ENCODE peak calls at places on chromosomes 12 and 14, in six cellular contexts. One of them, this sample, is unnamed.

GRCh38 chr14:89167705-89168104 is 249.3 kb downstream of the FOXN3 start:
- DNase-seq in thyroid gland: no peak
- DNase-seq in effector memory CD4-positive, alpha-beta T cell: no peak
- DNase-seq in K562: no peak
- DNase-seq in BE2C: no peak
- DNase-seq in upper lobe of right lung: no peak
- DNase-seq in this sample: no peak

GRCh38 chr14:97299661-97300060 is 502.5 kb downstream of the VRK1 start:
- DNase-seq in thyroid gland: no peak
- DNase-seq in effector memory CD4-positive, alpha-beta T cell: peak; percentile 5
- DNase-seq in K562: no peak
- DNase-seq in BE2C: no peak
- DNase-seq in upper lobe of right lung: no peak
- DNase-seq in this sample: no peak

GRCh38 chr12:66848967-66849366 is 170.1 kb upstream of the GRIP1 start:
- DNase-seq in thyroid gland: no peak
- DNase-seq in effector memory CD4-positive, alpha-beta T cell: no peak
- DNase-seq in K562: no peak
- DNase-seq in BE2C: no peak
- DNase-seq in upper lobe of right lung: no peak
- DNase-seq in this sample: no peak

GRCh38 chr12:53345486-53346195 is 9.5 kb upstream of the SP7 start:
- DNase-seq in thyroid gland: peak; percentile 18
- DNase-seq in effector memory CD4-positive, alpha-beta T cell: no peak
- DNase-seq in K562: no peak
- DNase-seq in BE2C: peak; percentile 92
- DNase-seq in upper lobe of right lung: no peak
- DNase-seq in this sample: no peak

GRCh38 chr12:57377103-57377840 is 53.6 kb downstream of the R3HDM2 start:
- DNase-seq in thyroid gland: no peak
- DNase-seq in effector memory CD4-positive, alpha-beta T cell: no peak
- DNase-seq in K562: peak; percentile 56
- DNase-seq in BE2C: no peak
- DNase-seq in upper lobe of right lung: no peak
- DNase-seq in this sample: no peak

GRCh38 chr12:32110942-32111341 is 4.3 kb downstream of the BICD1 start:
- DNase-seq in thyroid gland: no peak
- DNase-seq in effector memory CD4-positive, alpha-beta T cell: no peak
- DNase-seq in K562: no peak
- DNase-seq in BE2C: no peak
- DNase-seq in upper lobe of right lung: no peak
- DNase-seq in this sample: no peak

GRCh38 chr12:122788387-122788786 is 14.0 kb downstream of the CCDC62 start:
- DNase-seq in thyroid gland: no peak
- DNase-seq in effector memory CD4-positive, alpha-beta T cell: no peak
- DNase-seq in K562: no peak
- DNase-seq in BE2C: no peak
- DNase-seq in upper lobe of right lung: no peak
- DNase-seq in this sample: no peak

GRCh38 chr14:80621701-80622100 is 319.8 kb downstream of the CEP128 start:
- DNase-seq in thyroid gland: no peak
- DNase-seq in effector memory CD4-positive, alpha-beta T cell: no peak
- DNase-seq in K562: no peak
- DNase-seq in BE2C: no peak
- DNase-seq in upper lobe of right lung: no peak
- DNase-seq in this sample: peak; percentile 79

GRCh38 chr12:87136330-87136976 is 880.3 kb upstream of the MGAT4C start:
- DNase-seq in thyroid gland: no peak
- DNase-seq in effector memory CD4-positive, alpha-beta T cell: no peak
- DNase-seq in K562: no peak
- DNase-seq in BE2C: no peak
- DNase-seq in upper lobe of right lung: no peak
- DNase-seq in this sample: no peak

GRCh38 chr14:21866479-21866878 is 192.9 kb upstream of the OR4E1 start:
- DNase-seq in thyroid gland: no peak
- DNase-seq in effector memory CD4-positive, alpha-beta T cell: no peak
- DNase-seq in K562: no peak
- DNase-seq in BE2C: no peak
- DNase-seq in upper lobe of right lung: no peak
- DNase-seq in this sample: no peak

GRCh38 chr12:109111775-109112491 is 4.5 kb upstream of the ACACB start:
- DNase-seq in thyroid gland: peak; percentile 73
- DNase-seq in effector memory CD4-positive, alpha-beta T cell: peak; percentile 16
- DNase-seq in K562: peak; percentile 56
- DNase-seq in BE2C: peak; percentile 59
- DNase-seq in upper lobe of right lung: peak; percentile 74
- DNase-seq in this sample: peak; percentile 48

GRCh38 chr12:78096909-78097597 is 266.4 kb downstream of the NAV3 start:
- DNase-seq in thyroid gland: no peak
- DNase-seq in effector memory CD4-positive, alpha-beta T cell: no peak
- DNase-seq in K562: no peak
- DNase-seq in BE2C: no peak
- DNase-seq in upper lobe of right lung: no peak
- DNase-seq in this sample: no peak

GRCh38 chr12:5989621-5990020 is 44.6 kb upstream of the ANO2 start:
- DNase-seq in thyroid gland: no peak
- DNase-seq in effector memory CD4-positive, alpha-beta T cell: no peak
- DNase-seq in K562: no peak
- DNase-seq in BE2C: no peak
- DNase-seq in upper lobe of right lung: no peak
- DNase-seq in this sample: no peak

GRCh38 chr12:121059031-121059898 is 20.2 kb upstream of the OASL start:
- DNase-seq in thyroid gland: no peak
- DNase-seq in effector memory CD4-positive, alpha-beta T cell: no peak
- DNase-seq in K562: no peak
- DNase-seq in BE2C: peak; percentile 16
- DNase-seq in upper lobe of right lung: no peak
- DNase-seq in this sample: no peak

DNA sequence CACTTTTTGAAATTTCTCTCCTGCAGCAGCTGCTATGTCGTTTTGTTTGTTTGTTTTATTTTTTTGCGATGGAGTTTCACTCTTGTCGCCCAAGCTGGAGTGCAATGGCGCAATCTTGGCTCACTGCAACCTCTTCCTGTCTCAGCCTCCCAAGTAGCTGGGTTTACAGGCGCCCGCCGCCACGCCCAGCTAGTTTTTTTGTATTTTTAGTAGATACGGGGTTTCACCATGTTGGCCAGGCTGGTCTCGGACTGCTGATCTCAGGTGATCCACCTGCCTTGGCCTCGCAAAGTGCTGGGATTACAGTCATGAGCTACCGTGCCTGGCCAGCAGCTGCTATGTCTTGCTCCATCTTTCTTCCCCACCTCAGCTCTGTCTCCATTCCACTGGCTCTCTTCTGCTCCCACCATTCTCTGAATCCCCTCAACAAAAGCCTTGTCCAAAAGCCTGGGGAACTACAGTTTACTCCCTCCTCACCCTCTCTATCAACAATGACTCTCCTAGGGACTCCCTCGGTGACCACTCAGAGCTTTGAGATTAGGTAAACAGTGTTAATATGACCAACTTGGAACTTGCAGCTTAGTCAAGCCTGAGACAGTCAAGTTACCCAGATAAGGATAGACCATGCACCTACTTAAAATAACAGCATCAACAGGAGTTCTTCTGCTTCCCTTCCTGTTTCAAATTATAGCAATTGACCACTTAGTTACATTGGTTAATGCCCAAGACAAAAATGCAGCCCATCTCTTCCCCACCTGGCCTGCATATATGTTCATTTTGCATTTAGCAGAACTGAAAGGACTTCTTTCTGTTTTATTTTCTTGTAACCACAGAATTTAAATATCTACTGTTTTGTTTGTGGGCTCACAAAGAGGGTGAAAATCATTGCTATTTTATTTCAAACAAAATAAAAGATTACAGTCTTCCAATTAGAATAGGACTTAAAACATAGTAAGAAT is 189.0 kb upstream of the AMIGO2 start:
- DNase-seq in thyroid gland: no peak
- DNase-seq in effector memory CD4-positive, alpha-beta T cell: no peak
- DNase-seq in K562: no peak
- DNase-seq in BE2C: no peak
- DNase-seq in upper lobe of right lung: no peak
- DNase-seq in this sample: no peak
- H3K4me3 ChIP-seq in thyroid gland: no peak overlapping the region
- H3K4me3 ChIP-seq in effector memory CD4-positive, alpha-beta T cell: no peak overlapping the region
- H3K4me3 ChIP-seq in K562: no peak overlapping the region
- H3K4me3 ChIP-seq in BE2C: no peak overlapping the region
- H3K4me3 ChIP-seq in upper lobe of right lung: no peak overlapping the region
- H3K4me3 ChIP-seq in this sample: no peak overlapping the region

GRCh38 chr14:24273422-24273998 is 2.1 kb upstream of the RABGGTA start:
- DNase-seq in thyroid gland: no peak
- DNase-seq in effector memory CD4-positive, alpha-beta T cell: no peak
- DNase-seq in K562: no peak
- DNase-seq in BE2C: no peak
- DNase-seq in upper lobe of right lung: no peak
- DNase-seq in this sample: no peak
- H3K4me1 ChIP-seq in thyroid gland: peaks cover 18% of the 10 kb centered on the region
- H3K4me1 ChIP-seq in effector memory CD4-positive, alpha-beta T cell: peaks cover 27% of the 10 kb centered on the region
- H3K4me1 ChIP-seq in K562: peaks cover 27% of the 10 kb centered on the region
- H3K4me1 ChIP-seq in BE2C: no peaks in the 10 kb centered on the region
- H3K4me1 ChIP-seq in upper lobe of right lung: peaks cover 42% of the 10 kb centered on the region
- H3K4me1 ChIP-seq in this sample: peaks cover 20% of the 10 kb centered on the region

DNA sequence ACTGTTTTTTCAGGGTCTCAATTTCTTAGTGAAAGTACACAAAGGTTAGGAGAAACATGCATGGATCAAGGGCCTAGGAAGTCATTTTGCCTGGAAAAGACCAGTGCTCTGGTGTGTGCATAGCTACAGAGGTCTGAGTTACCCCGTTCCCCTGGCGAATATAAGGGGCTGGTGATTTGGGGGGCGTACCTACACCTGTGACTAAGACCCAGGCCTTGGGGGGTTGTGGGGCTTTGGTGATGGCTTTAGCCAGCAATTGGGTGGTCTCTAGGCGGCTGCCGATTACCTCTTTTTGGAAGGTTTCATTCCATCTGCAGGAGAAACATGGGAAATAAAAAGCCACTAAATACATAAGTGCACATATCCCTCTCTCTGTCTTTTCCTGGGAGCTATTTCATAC is 1.1 kb downstream of the SDR39U1 start:
- DNase-seq in thyroid gland: no peak
- DNase-seq in effector memory CD4-positive, alpha-beta T cell: no peak
- DNase-seq in K562: no peak
- DNase-seq in BE2C: no peak
- DNase-seq in upper lobe of right lung: no peak
- DNase-seq in this sample: no peak
- H3K4me3 ChIP-seq in thyroid gland: peak overlapping the region; percentile 53
- H3K4me3 ChIP-seq in effector memory CD4-positive, alpha-beta T cell: peak overlapping the region; percentile 89
- H3K4me3 ChIP-seq in K562: peak overlapping the region; percentile 68
- H3K4me3 ChIP-seq in BE2C: peak overlapping the region; percentile 74
- H3K4me3 ChIP-seq in upper lobe of right lung: peak overlapping the region; percentile 55
- H3K4me3 ChIP-seq in this sample: peak overlapping the region; percentile 86

DNA sequence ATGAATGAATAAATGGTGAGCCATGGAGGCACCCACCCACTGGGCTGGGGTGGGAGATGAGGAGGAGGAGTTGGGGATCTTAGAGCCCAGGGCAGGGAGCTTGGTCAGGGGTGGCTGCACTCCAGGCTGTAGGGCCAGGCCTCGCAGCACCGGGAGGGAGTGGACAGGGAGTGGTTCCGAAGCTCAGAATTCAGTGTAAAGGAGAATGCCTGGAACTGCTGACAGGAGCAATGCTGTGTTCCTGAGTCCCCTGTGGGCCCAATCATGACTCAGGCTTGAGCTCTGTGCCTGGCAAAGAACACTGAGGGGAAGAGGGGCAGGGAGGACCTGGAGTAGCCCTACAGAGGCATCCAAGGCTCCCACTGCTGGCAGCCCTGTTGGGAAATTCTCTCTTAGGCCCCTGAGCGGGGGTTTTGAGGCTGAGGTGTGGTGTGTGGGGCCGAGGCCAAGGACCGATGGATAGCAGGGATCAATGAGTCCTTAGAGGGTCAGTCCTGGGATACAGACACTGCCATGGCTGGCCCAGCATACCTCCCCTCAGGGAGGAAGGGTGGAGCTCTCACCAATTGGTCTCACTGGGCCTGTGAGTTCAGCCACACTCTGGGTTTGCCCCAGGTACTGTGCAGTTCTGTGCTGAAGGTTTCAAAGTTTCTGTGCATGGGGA is 9.5 kb upstream of the RABGGTA start:
- DNase-seq in thyroid gland: no peak
- DNase-seq in effector memory CD4-positive, alpha-beta T cell: no peak
- DNase-seq in K562: no peak
- DNase-seq in BE2C: no peak
- DNase-seq in upper lobe of right lung: no peak
- DNase-seq in this sample: no peak
- H3K4me1 ChIP-seq in thyroid gland: peaks cover 17% of the 10 kb centered on the region
- H3K4me1 ChIP-seq in effector memory CD4-positive, alpha-beta T cell: peaks cover 14% of the 10 kb centered on the region
- H3K4me1 ChIP-seq in K562: no peaks in the 10 kb centered on the region
- H3K4me1 ChIP-seq in BE2C: peaks cover 2% of the 10 kb centered on the region
- H3K4me1 ChIP-seq in upper lobe of right lung: peaks cover 14% of the 10 kb centered on the region
- H3K4me1 ChIP-seq in this sample: peaks cover 8% of the 10 kb centered on the region

DNA sequence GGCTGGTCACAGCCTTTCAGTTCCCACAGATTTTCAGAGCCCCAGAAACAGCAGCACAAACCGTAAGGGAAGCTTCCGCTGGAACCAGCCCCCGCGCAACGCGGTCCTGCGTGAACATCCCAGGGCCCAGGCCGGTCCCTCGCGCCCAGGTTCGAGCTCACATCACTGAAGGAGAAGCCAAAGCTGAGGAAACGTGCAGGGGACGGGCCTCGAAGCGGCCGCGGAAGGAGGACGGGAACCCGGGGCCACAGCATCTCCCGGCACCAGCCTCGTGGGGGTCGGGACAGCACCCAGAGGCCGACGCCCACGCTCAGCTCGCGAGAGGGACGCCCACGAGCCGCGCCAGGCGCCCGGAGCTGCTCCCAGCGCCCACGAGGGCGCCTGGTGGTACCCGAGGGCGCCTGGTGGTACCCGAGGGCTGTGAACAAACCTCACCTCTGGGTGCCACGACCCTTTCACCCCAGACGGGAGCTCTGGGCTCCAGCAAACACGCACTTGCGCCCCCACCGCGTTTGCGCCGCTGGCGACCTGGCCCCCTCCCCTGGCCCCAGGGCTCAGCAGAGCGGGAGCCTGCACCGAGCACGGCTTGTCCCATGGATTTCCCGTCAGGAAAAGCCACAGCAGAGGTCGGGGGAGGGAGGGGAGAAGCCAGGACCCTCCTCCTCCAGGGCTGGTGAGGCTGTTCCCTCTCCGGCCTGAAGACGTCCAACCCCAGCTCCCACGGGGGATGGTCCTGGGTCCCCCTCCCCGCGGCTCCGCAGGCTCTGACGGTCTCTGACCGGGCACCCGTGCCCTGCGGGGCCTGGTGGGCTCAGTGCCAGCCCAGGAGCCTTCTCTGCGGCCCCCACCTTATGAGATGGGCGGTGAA is 6.9 kb downstream of the LRCOL1 start:
- DNase-seq in thyroid gland: no peak
- DNase-seq in effector memory CD4-positive, alpha-beta T cell: no peak
- DNase-seq in K562: no peak
- DNase-seq in BE2C: no peak
- DNase-seq in upper lobe of right lung: no peak
- DNase-seq in this sample: no peak
- H3K4me3 ChIP-seq in thyroid gland: peak overlapping the region; percentile 30
- H3K4me3 ChIP-seq in effector memory CD4-positive, alpha-beta T cell: no peak overlapping the region
- H3K4me3 ChIP-seq in K562: no peak overlapping the region
- H3K4me3 ChIP-seq in BE2C: no peak overlapping the region
- H3K4me3 ChIP-seq in upper lobe of right lung: peak overlapping the region; percentile 48
- H3K4me3 ChIP-seq in this sample: no peak overlapping the region